ENCODE peak calls at places on chromosomes 1 and 21, in seven cellular contexts. One of them, this sample, is unnamed.

GRCh38 chr1:110554871-110555801 is 36.2 kb upstream of the KCNA10 start:
- DNase-seq in NT2/D1: peak; percentile 15
- DNase-seq in left ventricle myocardium superior: peak; percentile 78
- DNase-seq in MCF 10A: no peak
- DNase-seq in T-cell: peak; percentile 42
- DNase-seq in anterior cingulate cortex: peak; percentile 63
- DNase-seq in upper lobe of right lung: peak; percentile 84
- DNase-seq in this sample: peak; percentile 40

GRCh38 chr1:221097479-221098281 is 218.4 kb downstream of the HLX start:
- DNase-seq in NT2/D1: no peak
- DNase-seq in left ventricle myocardium superior: no peak
- DNase-seq in MCF 10A: peak; percentile 95
- DNase-seq in T-cell: no peak
- DNase-seq in anterior cingulate cortex: no peak
- DNase-seq in upper lobe of right lung: no peak
- DNase-seq in this sample: no peak

GRCh38 chr1:206467915-206468314 is 2.4 kb upstream of the IKBKE start:
- DNase-seq in NT2/D1: no peak
- DNase-seq in left ventricle myocardium superior: peak; percentile 53
- DNase-seq in MCF 10A: peak; percentile 56
- DNase-seq in T-cell: no peak
- DNase-seq in anterior cingulate cortex: peak; percentile 57
- DNase-seq in upper lobe of right lung: peak; percentile 92
- DNase-seq in this sample: no peak

GRCh38 chr1:154910851-154911250 is 25.7 kb downstream of the PMVK start:
- DNase-seq in NT2/D1: no peak
- DNase-seq in left ventricle myocardium superior: no peak
- DNase-seq in MCF 10A: no peak
- DNase-seq in T-cell: no peak
- DNase-seq in anterior cingulate cortex: no peak
- DNase-seq in upper lobe of right lung: no peak
- DNase-seq in this sample: no peak

GRCh38 chr21:44273046-44273445 is 11.3 kb upstream of the DNMT3L start:
- DNase-seq in NT2/D1: no peak
- DNase-seq in left ventricle myocardium superior: no peak
- DNase-seq in MCF 10A: no peak
- DNase-seq in T-cell: no peak
- DNase-seq in anterior cingulate cortex: no peak
- DNase-seq in upper lobe of right lung: no peak
- DNase-seq in this sample: no peak

GRCh38 chr1:200409203-200409760 is 554 bp downstream of the ZNF281 start:
- DNase-seq in NT2/D1: no peak
- DNase-seq in left ventricle myocardium superior: peak; percentile 56
- DNase-seq in MCF 10A: no peak
- DNase-seq in T-cell: peak; percentile 37
- DNase-seq in anterior cingulate cortex: no peak
- DNase-seq in upper lobe of right lung: peak; percentile 76
- DNase-seq in this sample: peak; percentile 21

GRCh38 chr21:43608225-43608624 is 51.1 kb downstream of the HSF2BP start:
- DNase-seq in NT2/D1: no peak
- DNase-seq in left ventricle myocardium superior: no peak
- DNase-seq in MCF 10A: peak; percentile 82
- DNase-seq in T-cell: no peak
- DNase-seq in anterior cingulate cortex: no peak
- DNase-seq in upper lobe of right lung: no peak
- DNase-seq in this sample: no peak

GRCh38 chr1:243433737-243434370 is 178.0 kb downstream of the SDCCAG8 start:
- DNase-seq in NT2/D1: no peak
- DNase-seq in left ventricle myocardium superior: no peak
- DNase-seq in MCF 10A: no peak
- DNase-seq in T-cell: no peak
- DNase-seq in anterior cingulate cortex: no peak
- DNase-seq in upper lobe of right lung: no peak
- DNase-seq in this sample: no peak

GRCh38 chr1:229887043-229887822 is 179.8 kb upstream of the GALNT2 start:
- DNase-seq in NT2/D1: no peak
- DNase-seq in left ventricle myocardium superior: no peak
- DNase-seq in MCF 10A: peak; percentile 97
- DNase-seq in T-cell: no peak
- DNase-seq in anterior cingulate cortex: peak; percentile 4
- DNase-seq in upper lobe of right lung: no peak
- DNase-seq in this sample: no peak

GRCh38 chr1:236868625-236869467 is 73.8 kb downstream of the MTR start:
- DNase-seq in NT2/D1: peak; percentile 79
- DNase-seq in left ventricle myocardium superior: no peak
- DNase-seq in MCF 10A: peak; percentile 76
- DNase-seq in T-cell: peak; percentile 31
- DNase-seq in anterior cingulate cortex: no peak
- DNase-seq in upper lobe of right lung: no peak
- DNase-seq in this sample: peak; percentile 14

GRCh38 chr1:80869299-80869698 is 931.4 kb upstream of the ADGRL2 start:
- DNase-seq in NT2/D1: no peak
- DNase-seq in left ventricle myocardium superior: no peak
- DNase-seq in MCF 10A: no peak
- DNase-seq in T-cell: no peak
- DNase-seq in anterior cingulate cortex: no peak
- DNase-seq in upper lobe of right lung: no peak
- DNase-seq in this sample: no peak

GRCh38 chr1:29129916-29130315 is 6.2 kb upstream of the TMEM200B start:
- DNase-seq in NT2/D1: no peak
- DNase-seq in left ventricle myocardium superior: no peak
- DNase-seq in MCF 10A: no peak
- DNase-seq in T-cell: no peak
- DNase-seq in anterior cingulate cortex: no peak
- DNase-seq in upper lobe of right lung: no peak
- DNase-seq in this sample: no peak

GRCh38 chr21:30232011-30232410 is 16.1 kb upstream of the CLDN8 start:
- DNase-seq in NT2/D1: no peak
- DNase-seq in left ventricle myocardium superior: no peak
- DNase-seq in MCF 10A: no peak
- DNase-seq in T-cell: no peak
- DNase-seq in anterior cingulate cortex: no peak
- DNase-seq in upper lobe of right lung: no peak
- DNase-seq in this sample: no peak

GRCh38 chr1:160641323-160642280 is 5.2 kb downstream of the SLAMF1 start:
- DNase-seq in NT2/D1: no peak
- DNase-seq in left ventricle myocardium superior: no peak
- DNase-seq in MCF 10A: no peak
- DNase-seq in T-cell: no peak
- DNase-seq in anterior cingulate cortex: no peak
- DNase-seq in upper lobe of right lung: no peak
- DNase-seq in this sample: no peak

GRCh38 chr1:61708953-61709907 is 15.7 kb downstream of the TM2D1 start:
- DNase-seq in NT2/D1: no peak
- DNase-seq in left ventricle myocardium superior: no peak
- DNase-seq in MCF 10A: no peak
- DNase-seq in T-cell: no peak
- DNase-seq in anterior cingulate cortex: no peak
- DNase-seq in upper lobe of right lung: no peak
- DNase-seq in this sample: no peak

GRCh38 chr21:16193758-16194606 is 464.2 kb downstream of the USP25 start:
- DNase-seq in NT2/D1: peak; percentile 48
- DNase-seq in left ventricle myocardium superior: peak; percentile 69
- DNase-seq in MCF 10A: peak; percentile 65
- DNase-seq in T-cell: peak; percentile 1
- DNase-seq in anterior cingulate cortex: peak; percentile 81
- DNase-seq in upper lobe of right lung: peak; percentile 73
- DNase-seq in this sample: no peak

GRCh38 chr21:42262826-42263225 is 43.9 kb downstream of the ABCG1 start:
- DNase-seq in NT2/D1: no peak
- DNase-seq in left ventricle myocardium superior: peak; percentile 89
- DNase-seq in MCF 10A: peak; percentile 90
- DNase-seq in T-cell: no peak
- DNase-seq in anterior cingulate cortex: peak; percentile 20
- DNase-seq in upper lobe of right lung: peak; percentile 89
- DNase-seq in this sample: no peak

GRCh38 chr1:210841926-210842625 is 291.9 kb downstream of the KCNH1 start:
- DNase-seq in NT2/D1: no peak
- DNase-seq in left ventricle myocardium superior: no peak
- DNase-seq in MCF 10A: no peak
- DNase-seq in T-cell: no peak
- DNase-seq in anterior cingulate cortex: no peak
- DNase-seq in upper lobe of right lung: no peak
- DNase-seq in this sample: no peak

GRCh38 chr1:236688705-236689104 is 2.4 kb downstream of the ACTN2 start:
- DNase-seq in NT2/D1: no peak
- DNase-seq in left ventricle myocardium superior: no peak
- DNase-seq in MCF 10A: no peak
- DNase-seq in T-cell: no peak
- DNase-seq in anterior cingulate cortex: no peak
- DNase-seq in upper lobe of right lung: no peak
- DNase-seq in this sample: no peak

GRCh38 chr21:25564349-25564948 is 42.8 kb downstream of the MRPL39 start:
- DNase-seq in NT2/D1: no peak
- DNase-seq in left ventricle myocardium superior: no peak
- DNase-seq in MCF 10A: no peak
- DNase-seq in T-cell: no peak
- DNase-seq in anterior cingulate cortex: no peak
- DNase-seq in upper lobe of right lung: no peak
- DNase-seq in this sample: no peak

GRCh38 chr1:167483790-167484189 is 34.5 kb downstream of the CD247 start:
- DNase-seq in NT2/D1: no peak
- DNase-seq in left ventricle myocardium superior: no peak
- DNase-seq in MCF 10A: no peak
- DNase-seq in T-cell: no peak
- DNase-seq in anterior cingulate cortex: no peak
- DNase-seq in upper lobe of right lung: peak; percentile 59
- DNase-seq in this sample: no peak

This sample was measured in T follicular helper cell.